ENCODE peak calls at places on chromosomes 12 and 14, in ten cellular contexts. K is brain microvascular endothelial cell; Y is HEK293T; V is astrocyte of the spinal cord; A is activated CD4-positive, alpha-beta T cell treated with anti-CD3 and anti-CD28 coated beads for 48 hours; B is SIG-M5; O is CD8-positive, alpha-beta memory T cell; U is H9; S is left lung; Q is fibroblast of pulmonary artery. E is an unnamed sample.
A peak's percentile ranks its signal among the peaks of the same experiment; 100 is the strongest.

GRCh38 chr14:22797017-22797917 is 18.0 kb downstream of the SLC7A7 start:
- DNase-seq in K (no peak), Y (no peak), V (no peak), A (no peak), B (no peak), O (no peak), U (no peak), S (no peak), Q (no peak), E (no peak)

GRCh38 chr14:42541535-42542001 is 934.9 kb downstream of the LRFN5 start:
- DNase-seq in K (no peak), Y (no peak), V (peak; percentile 75), A (no peak), B (no peak), O (no peak), U (no peak), S (no peak), Q (peak; percentile 55), E (no peak)

GRCh38 chr12:31033681-31034080 is 40.0 kb upstream of the DDX11 start:
- DNase-seq in K (no peak), Y (no peak), V (no peak), A (no peak), B (no peak), O (no peak), U (no peak), S (no peak), Q (no peak), E (no peak)

GRCh38 chr12:124871297-124871696 is 7.6 kb upstream of the SCARB1 start:
- DNase-seq in K (no peak), Y (no peak), V (no peak), A (no peak), B (no peak), O (no peak), U (no peak), S (no peak), Q (no peak), E (no peak)

GRCh38 chr14:95472819-95473251 is 43.6 kb downstream of the SYNE3 start:
- DNase-seq in K (no peak), Y (no peak), V (no peak), A (no peak), B (no peak), O (no peak), U (no peak), S (no peak), Q (no peak), E (no peak)

GRCh38 chr14:27881646-27882045 is 884.9 kb upstream of the FOXG1 start:
- DNase-seq in K (no peak), Y (no peak), V (no peak), A (no peak), B (no peak), O (no peak), U (no peak), S (no peak), Q (no peak), E (no peak)

GRCh38 chr14:28773176-28773575 is 6.6 kb downstream of the FOXG1 start:
- DNase-seq in K (no peak), Y (no peak), V (no peak), A (no peak), B (no peak), O (no peak), U (no peak), S (no peak), Q (no peak), E (no peak)

GRCh38 chr12:93979189-93979588 is 169.2 kb upstream of the PLXNC1 start:
- DNase-seq in K (peak; percentile 8), Y (no peak), V (peak; percentile 29), A (peak; percentile 8), B (no peak), O (no peak), U (no peak), S (no peak), Q (peak; percentile 62), E (peak; percentile 21)

GRCh38 chr14:41167040-41167439 is 439.6 kb upstream of the LRFN5 start:
- DNase-seq in K (no peak), Y (no peak), V (no peak), A (no peak), B (no peak), O (no peak), U (peak; percentile 35), S (no peak), Q (no peak), E (no peak)

GRCh38 chr12:3568695-3569094 is 77.7 kb downstream of the PRMT8 start:
- DNase-seq in K (no peak), Y (no peak), V (no peak), A (no peak), B (no peak), O (no peak), U (no peak), S (no peak), Q (no peak), E (no peak)

GRCh38 chr12:64633186-64633939 is 23.1 kb downstream of the RASSF3 start:
- DNase-seq in K (no peak), Y (no peak), V (no peak), A (no peak), B (no peak), O (no peak), U (no peak), S (no peak), Q (no peak), E (no peak)

GRCh38 chr12:112950701-112951100 is 12.4 kb downstream of the OAS3 start:
- DNase-seq in K (no peak), Y (no peak), V (no peak), A (no peak), B (no peak), O (no peak), U (peak; percentile 29), S (no peak), Q (no peak), E (no peak)

GRCh38 chr12:110872100-110872499 is 25.3 kb downstream of the CCDC63 start:
- DNase-seq in K (no peak), Y (no peak), V (no peak), A (no peak), B (no peak), O (no peak), U (no peak), S (no peak), Q (no peak), E (no peak)

GRCh38 chr12:74152370-74152769 is 385.3 kb upstream of the ATXN7L3B start:
- DNase-seq in K (no peak), Y (no peak), V (peak; percentile 50), A (no peak), B (no peak), O (no peak), U (no peak), S (no peak), Q (no peak), E (no peak)

GRCh38 chr14:24147761-24148428 is 597 bp downstream of the RNF31 start:
- DNase-seq in K (no peak), Y (no peak), V (no peak), A (peak; percentile 21), B (no peak), O (no peak), U (no peak), S (no peak), Q (no peak), E (no peak)

GRCh38 chr12:46160081-46160980 is 108.5 kb downstream of the SLC38A1 start:
- DNase-seq in K (no peak), Y (peak; percentile 40), V (peak; percentile 85), A (no peak), B (no peak), O (no peak), U (no peak), S (no peak), Q (peak; percentile 75), E (no peak)

GRCh38 chr14:69012251-69012953 is 33.3 kb upstream of the ACTN1 start:
- DNase-seq in K (no peak), Y (no peak), V (no peak), A (no peak), B (no peak), O (no peak), U (no peak), S (no peak), Q (peak; percentile 55), E (no peak)

GRCh38 chr12:43896496-43896895 is 60.6 kb downstream of the TMEM117 start:
- DNase-seq in K (no peak), Y (no peak), V (no peak), A (no peak), B (no peak), O (no peak), U (no peak), S (no peak), Q (no peak), E (no peak)

GRCh38 chr12:47793015-47793681 is 20.1 kb downstream of the SLC48A1 start:
- DNase-seq in K (no peak), Y (no peak), V (no peak), A (no peak), B (no peak), O (no peak), U (no peak), S (no peak), Q (no peak), E (no peak)